ENCODE peak calls at places on chromosomes 4 and X, in six cellular contexts. I is endodermal cell, Q is HCT116, T is transverse colon, G is gastrocnemius medialis, O is tibial artery. Z is an unnamed sample.

GRCh38 chr4:106261980-106262379 is 54.0 kb downstream of the TBCK start:
- DNase-seq in O (no peak), Q (no peak), I (no peak), T (no peak), G (no peak), Z (no peak)

GRCh38 chr4:39976945-39977488 is 694 bp downstream of the PDS5A start:
- DNase-seq in O (peak; percentile 26), I (peak; percentile 69), G (peak; percentile 4), Q (no peak), T (peak; percentile 39), Z (peak; percentile 73)

GRCh38 chrX:64456828-64457227 is 61.6 kb upstream of the MTMR8 start:
- DNase-seq in G (no peak), I (no peak), T (no peak), O (no peak), Q (no peak), Z (no peak)

GRCh38 chr4:55172694-55173287 is 47.4 kb upstream of the KDR start:
- DNase-seq in T (no peak), Q (no peak), G (no peak), I (no peak), O (no peak), Z (no peak)

GRCh38 chr4:24230955-24231354 is 341.1 kb upstream of the PPARGC1A start:
- DNase-seq in T (no peak), I (no peak), Q (no peak), G (no peak), O (no peak), Z (no peak)

GRCh38 chrX:124981420-124981819 is 338.3 kb upstream of the TEX13C start:
- DNase-seq in T (no peak), Q (no peak), G (no peak), O (no peak), I (no peak), Z (no peak)

GRCh38 chr4:53595204-53595603 is 3.9 kb upstream of the LNX1 start:
- DNase-seq in I (no peak), G (no peak), O (no peak), Q (no peak), T (no peak), Z (no peak)

GRCh38 chr4:24529555-24529954 is 54.8 kb downstream of the DHX15 start:
- DNase-seq in O (no peak), I (no peak), G (no peak), T (no peak), Q (no peak), Z (no peak)

GRCh38 chrX:13334491-13334890 is 14.6 kb upstream of the ATXN3L start:
- DNase-seq in O (no peak), Q (no peak), I (no peak), G (no peak), T (no peak), Z (no peak)

GRCh38 chr4:84647307-84647884 is 64.5 kb downstream of the CDS1 start:
- DNase-seq in T (no peak), O (no peak), G (no peak), Q (no peak), I (peak; percentile 73), Z (no peak)

GRCh38 chr4:183099537-183100297 is 660 bp downstream of the WWC2 start:
- DNase-seq in G (no peak), I (peak; percentile 92), T (no peak), O (peak; percentile 22), Q (no peak), Z (peak; percentile 30)

GRCh38 chr4:185535818-185536729 is 767 bp upstream of the PDLIM3 start:
- DNase-seq in O (peak; percentile 86), G (peak; percentile 58), T (peak; percentile 23), Q (no peak), I (no peak), Z (peak; percentile 62)

GRCh38 chr4:139789096-139789495 is 123.5 kb downstream of the MGST2 start:
- DNase-seq in I (no peak), T (no peak), Q (no peak), O (no peak), G (no peak), Z (no peak)

GRCh38 chr4:166594326-166594946 is 639.9 kb downstream of the SPOCK3 start:
- DNase-seq in T (peak; percentile 13), Q (peak; percentile 50), O (no peak), I (peak; percentile 85), G (no peak), Z (no peak)

GRCh38 chrX:80335062-80335830 is 85.0 kb upstream of the TENT5D start:
- DNase-seq in T (peak; percentile 64), O (peak; percentile 18), G (no peak), Q (no peak), I (peak; percentile 92), Z (peak; percentile 32)

GRCh38 chr4:86688026-86688425 is 93.9 kb downstream of the PTPN13 start:
- DNase-seq in O (no peak), T (no peak), Q (no peak), G (no peak), I (no peak), Z (no peak)

GRCh38 chrX:33721927-33722326 is 410.2 kb downstream of the FAM47A start:
- DNase-seq in I (no peak), T (no peak), Q (no peak), O (no peak), G (no peak), Z (no peak)

GRCh38 chr4:61336911-61337310 is 136.8 kb downstream of the ADGRL3 start:
- DNase-seq in I (peak; percentile 81), O (no peak), Q (no peak), T (no peak), G (no peak), Z (no peak)

GRCh38 chr4:18394656-18395055 is 373.1 kb upstream of the LCORL start:
- DNase-seq in G (no peak), I (no peak), T (no peak), Q (no peak), O (no peak), Z (no peak)

GRCh38 chrX:52870041-52870440 is 2.2 kb upstream of the XAGE3 start:
- DNase-seq in Q (no peak), I (no peak), T (no peak), G (no peak), O (no peak), Z (no peak)

GRCh38 chr4:158134257-158134656 is 38.6 kb downstream of the GASK1B start:
- DNase-seq in T (no peak), I (no peak), O (no peak), G (no peak), Q (no peak), Z (no peak)

GRCh38 chrX:29841750-29842149 is 373.6 kb upstream of the MAGEB2 start:
- DNase-seq in I (no peak), O (no peak), Q (no peak), G (no peak), T (no peak), Z (no peak)

GRCh38 chrX:120310861-120311631 is at the start of gene TMEM255A:
- DNase-seq in O (no peak), I (peak; percentile 71), T (no peak), Q (no peak), G (no peak), Z (peak; percentile 15)

GRCh38 chr4:39571504-39571903 is 44.3 kb upstream of the UGDH start:
- DNase-seq in O (no peak), Q (no peak), T (no peak), G (no peak), I (no peak), Z (no peak)

GRCh38 chr4:1851160-1851559 is 4.8 kb downstream of the LETM1 start:
- DNase-seq in Q (no peak), G (no peak), I (no peak), O (no peak), T (no peak), Z (no peak)

GRCh38 chr4:53132117-53132889 is 233.6 kb downstream of the SCFD2 start:
- DNase-seq in Q (no peak), O (no peak), T (no peak), I (no peak), G (no peak), Z (no peak)

GRCh38 chr4:14768449-14768848 is 233.8 kb upstream of the CPEB2 start:
- DNase-seq in O (no peak), Q (no peak), G (no peak), T (no peak), I (no peak), Z (no peak)

GRCh38 chr4:14771504-14772175 is 230.6 kb upstream of the CPEB2 start:
- DNase-seq in G (no peak), T (no peak), I (no peak), Q (no peak), O (no peak), Z (no peak)

GRCh38 chr4:14772388-14772787 is 229.9 kb upstream of the CPEB2 start:
- DNase-seq in O (no peak), G (no peak), I (no peak), Q (no peak), T (no peak), Z (no peak)

GRCh38 chr4:14770025-14770424 is 232.3 kb upstream of the CPEB2 start:
- DNase-seq in T (no peak), Q (no peak), I (no peak), O (no peak), G (no peak), Z (no peak)

GRCh38 chr4:14771091-14771490 is 231.2 kb upstream of the CPEB2 start:
- DNase-seq in T (no peak), G (no peak), Q (no peak), I (no peak), O (no peak), Z (no peak)
- H3K9me3 ChIP-seq in T (no peaks in the 10 kb centered on the region), G (no peaks in the 10 kb centered on the region), Q (no peaks in the 10 kb centered on the region), I (no peaks in the 10 kb centered on the region), O (no peaks in the 10 kb centered on the region), Z (peaks cover 5% of the 10 kb centered on the region)

DNA sequence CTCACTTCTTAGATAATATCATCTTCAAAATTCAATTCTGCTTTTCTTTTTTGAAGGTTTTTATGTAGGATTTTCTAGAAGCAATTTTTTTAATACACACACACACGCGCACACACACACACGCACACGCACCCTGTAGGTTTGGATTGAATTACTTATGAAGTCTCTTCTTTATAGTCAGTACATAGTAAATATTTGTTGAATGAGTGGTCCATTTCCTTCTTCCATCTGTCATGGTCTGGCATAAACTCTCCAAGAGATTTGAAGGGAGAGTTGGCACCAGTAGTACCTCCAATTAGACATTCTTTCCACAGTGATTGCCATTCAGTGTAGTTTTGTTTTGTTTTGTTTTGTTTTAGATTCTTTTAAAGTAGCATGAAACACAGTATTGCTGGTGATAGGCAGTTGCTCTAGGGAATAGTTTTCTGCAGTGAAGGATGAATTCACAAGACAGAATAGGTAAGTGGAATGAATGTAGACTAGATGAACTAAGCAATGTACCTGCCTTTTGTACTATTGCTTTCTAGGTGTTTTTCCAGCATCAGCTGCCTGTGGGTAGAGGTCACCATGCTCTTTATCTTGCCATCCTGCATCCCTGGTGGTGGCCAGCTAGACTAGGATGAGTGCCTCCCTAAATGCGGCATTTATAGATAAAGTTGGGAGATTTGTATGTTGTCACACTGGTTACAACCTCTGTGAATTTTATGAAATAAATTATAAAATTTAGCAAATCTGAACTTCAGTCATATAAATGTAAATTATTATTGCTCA is 20.5 kb downstream of the PDLIM5 start:
- DNase-seq in I (no peak), G (no peak), Q (no peak), T (no peak), O (no peak), Z (no peak)
- H3K27ac ChIP-seq in I (no peak overlapping the region), G (peak overlapping the region; percentile 86), Q (peak overlapping the region; percentile 33), T (peak overlapping the region; percentile 22), O (peak overlapping the region; percentile 5), Z (peak overlapping the region; percentile 99)

GRCh38 chrX:116198810-116199209 is 28.3 kb downstream of the AGTR2 start:
- DNase-seq in T (no peak), I (peak; percentile 53), Q (no peak), G (no peak), O (no peak), Z (no peak)
- TF ChIP-seq CTCF in T (no peak), I (peak; percentile 75), Q (no peak), G (no peak), O (no peak), Z (no peak)

GRCh38 chrX:55668084-55668483 is 44.9 kb downstream of the FOXR2 start:
- DNase-seq in G (no peak), T (no peak), O (no peak), I (no peak), Q (no peak), Z (no peak)
- H3K9me3 ChIP-seq in G (no peaks in the 10 kb centered on the region), T (no peaks in the 10 kb centered on the region), O (no peaks in the 10 kb centered on the region), I (no peaks in the 10 kb centered on the region), Q (no peaks in the 10 kb centered on the region), Z (peaks cover 17% of the 10 kb centered on the region)

Z was measured in psoas muscle.